ENCODE peak calls at places on chromosomes 4 and X, in seven cellular contexts. A is neural crest cell; C is lower lobe of right lung; U is nephron progenitor cell; E is Right ventricle myocardium superior; Q is activated CD4-positive, alpha-beta T cell treated with anti-CD3 and anti-CD28 coated beads, Interleukin-2, amount 50 U/mL, for 48 hours; X is germinal center. T is an unnamed sample.

GRCh38 chr4:70183168-70183939 is 12.2 kb upstream of the ODAM start:
- DNase-seq in A (peak), C (no peak), U (peak), E (no peak), Q (peak), X (peak), T (no peak)

GRCh38 chrX:65451663-65452062 is 82.9 kb downstream of the LAS1L start:
- DNase-seq in A (peak), C (no peak), U (peak), E (no peak), Q (no peak), X (peak), T (no peak)

GRCh38 chr4:115851918-115852766 is 738.7 kb upstream of the NDST4 start:
- DNase-seq in A (peak), C (peak), U (peak), E (no peak), Q (peak), X (peak), T (no peak)

GRCh38 chr4:149684516-149684915 is 131.1 kb downstream of the IQCM start:
- DNase-seq in A (no peak), C (no peak), U (no peak), E (no peak), Q (no peak), X (no peak), T (no peak)

GRCh38 chr4:1300466-1301455 is 11.1 kb downstream of the MAEA start:
- DNase-seq in A (no peak), C (peak), U (no peak), E (peak), Q (no peak), X (no peak), T (peak)

GRCh38 chr4:81631958-81632439 is 160.3 kb upstream of the RASGEF1B start:
- DNase-seq in A (no peak), C (peak), U (peak), E (no peak), Q (no peak), X (no peak), T (no peak)

GRCh38 chr4:156931267-156931666 is 40.3 kb downstream of the PDGFC start:
- DNase-seq in A (no peak), C (no peak), U (no peak), E (no peak), Q (no peak), X (no peak), T (no peak)

GRCh38 chr4:74258949-74259348 is 49.3 kb upstream of the EPGN start:
- DNase-seq in A (no peak), C (no peak), U (no peak), E (no peak), Q (no peak), X (no peak), T (no peak)

GRCh38 chr4:183863155-183863825 is 41.8 kb upstream of the STOX2 start:
- DNase-seq in A (no peak), C (no peak), U (no peak), E (no peak), Q (no peak), X (no peak), T (no peak)

GRCh38 chr4:8587469-8588195 is 4.9 kb upstream of the CPZ start:
- DNase-seq in A (no peak), C (no peak), U (no peak), E (no peak), Q (no peak), X (no peak), T (peak)

T was measured in upper lobe of right lung.